ENCODE peak calls at places on chromosome 16, in eight cellular contexts. One of them, this sample, is unnamed.

GRCh38 chr16:89899879-89900481 is 18.7 kb upstream of the MC1R start:
- DNase-seq in right lobe of liver: no peak
- DNase-seq in choroid plexus epithelial cell: no peak
- DNase-seq in SK-N-SH: no peak
- DNase-seq in left lung: no peak
- DNase-seq in cardiac muscle cell: no peak
- DNase-seq in Panc1: no peak
- DNase-seq in breast epithelium: no peak
- DNase-seq in this sample: no peak

GRCh38 chr16:56246051-56246817 is 54.9 kb downstream of the GNAO1 start:
- DNase-seq in choroid plexus epithelial cell: no peak
- DNase-seq in Panc1: peak
- DNase-seq in left lung: no peak
- DNase-seq in right lobe of liver: peak
- DNase-seq in cardiac muscle cell: peak
- DNase-seq in breast epithelium: peak
- DNase-seq in SK-N-SH: peak
- DNase-seq in this sample: peak

GRCh38 chr16:28528463-28528867 is 10.3 kb downstream of the NUPR1 start:
- DNase-seq in Panc1: no peak
- DNase-seq in left lung: no peak
- DNase-seq in SK-N-SH: no peak
- DNase-seq in breast epithelium: no peak
- DNase-seq in cardiac muscle cell: no peak
- DNase-seq in right lobe of liver: peak
- DNase-seq in choroid plexus epithelial cell: no peak
- DNase-seq in this sample: no peak

GRCh38 chr16:4136229-4136813 is 20.1 kb upstream of the ADCY9 start:
- DNase-seq in SK-N-SH: no peak
- DNase-seq in cardiac muscle cell: no peak
- DNase-seq in right lobe of liver: no peak
- DNase-seq in choroid plexus epithelial cell: no peak
- DNase-seq in breast epithelium: peak
- DNase-seq in left lung: peak
- DNase-seq in Panc1: no peak
- DNase-seq in this sample: no peak

GRCh38 chr16:23594186-23594585 is 1.9 kb downstream of the NDUFAB1 start:
- DNase-seq in breast epithelium: no peak
- DNase-seq in right lobe of liver: no peak
- DNase-seq in Panc1: no peak
- DNase-seq in cardiac muscle cell: peak
- DNase-seq in left lung: no peak
- DNase-seq in choroid plexus epithelial cell: no peak
- DNase-seq in SK-N-SH: no peak
- DNase-seq in this sample: no peak

GRCh38 chr16:10189861-10190390 is 7.7 kb upstream of the GRIN2A start:
- DNase-seq in breast epithelium: no peak
- DNase-seq in choroid plexus epithelial cell: no peak
- DNase-seq in Panc1: no peak
- DNase-seq in SK-N-SH: no peak
- DNase-seq in cardiac muscle cell: no peak
- DNase-seq in right lobe of liver: no peak
- DNase-seq in left lung: no peak
- DNase-seq in this sample: no peak

GRCh38 chr16:24191876-24192402 is 64.2 kb upstream of the CACNG3 start:
- DNase-seq in breast epithelium: no peak
- DNase-seq in right lobe of liver: no peak
- DNase-seq in choroid plexus epithelial cell: no peak
- DNase-seq in left lung: no peak
- DNase-seq in SK-N-SH: no peak
- DNase-seq in cardiac muscle cell: no peak
- DNase-seq in Panc1: no peak
- DNase-seq in this sample: no peak

GRCh38 chr16:57949595-57950238 is 21.2 kb downstream of the CNGB1 start:
- DNase-seq in SK-N-SH: no peak
- DNase-seq in cardiac muscle cell: no peak
- DNase-seq in Panc1: no peak
- DNase-seq in right lobe of liver: no peak
- DNase-seq in left lung: no peak
- DNase-seq in breast epithelium: no peak
- DNase-seq in choroid plexus epithelial cell: peak
- DNase-seq in this sample: no peak

GRCh38 chr16:31695667-31696066 is 168.0 kb downstream of the AHSP start:
- DNase-seq in right lobe of liver: no peak
- DNase-seq in cardiac muscle cell: no peak
- DNase-seq in choroid plexus epithelial cell: no peak
- DNase-seq in breast epithelium: no peak
- DNase-seq in Panc1: no peak
- DNase-seq in SK-N-SH: no peak
- DNase-seq in left lung: no peak
- DNase-seq in this sample: no peak

GRCh38 chr16:58027341-58028167 is 2.0 kb downstream of the MMP15 start:
- DNase-seq in breast epithelium: no peak
- DNase-seq in choroid plexus epithelial cell: peak
- DNase-seq in SK-N-SH: peak
- DNase-seq in Panc1: no peak
- DNase-seq in right lobe of liver: peak
- DNase-seq in left lung: peak
- DNase-seq in cardiac muscle cell: peak
- DNase-seq in this sample: peak

GRCh38 chr16:397135-397661 is at the start of gene NME4:
- DNase-seq in breast epithelium: no peak
- DNase-seq in SK-N-SH: peak
- DNase-seq in Panc1: no peak
- DNase-seq in cardiac muscle cell: peak
- DNase-seq in right lobe of liver: no peak
- DNase-seq in choroid plexus epithelial cell: peak
- DNase-seq in left lung: no peak
- DNase-seq in this sample: peak

GRCh38 chr16:13864689-13865088 is 55.3 kb upstream of the ERCC4 start:
- DNase-seq in right lobe of liver: no peak
- DNase-seq in Panc1: no peak
- DNase-seq in choroid plexus epithelial cell: no peak
- DNase-seq in left lung: no peak
- DNase-seq in SK-N-SH: no peak
- DNase-seq in cardiac muscle cell: no peak
- DNase-seq in breast epithelium: no peak
- DNase-seq in this sample: no peak

GRCh38 chr16:13262270-13263090 is 361.1 kb downstream of the SHISA9 start:
- DNase-seq in left lung: no peak
- DNase-seq in cardiac muscle cell: no peak
- DNase-seq in Panc1: no peak
- DNase-seq in choroid plexus epithelial cell: no peak
- DNase-seq in breast epithelium: no peak
- DNase-seq in SK-N-SH: no peak
- DNase-seq in right lobe of liver: no peak
- DNase-seq in this sample: no peak

GRCh38 chr16:54938351-54939346 is 8.0 kb downstream of the IRX5 start:
- DNase-seq in breast epithelium: no peak
- DNase-seq in cardiac muscle cell: no peak
- DNase-seq in right lobe of liver: no peak
- DNase-seq in Panc1: no peak
- DNase-seq in choroid plexus epithelial cell: peak
- DNase-seq in SK-N-SH: no peak
- DNase-seq in left lung: no peak
- DNase-seq in this sample: peak

GRCh38 chr16:20620003-20620402 is 43.8 kb upstream of the ACSM2B start:
- DNase-seq in cardiac muscle cell: no peak
- DNase-seq in choroid plexus epithelial cell: no peak
- DNase-seq in right lobe of liver: no peak
- DNase-seq in left lung: no peak
- DNase-seq in Panc1: no peak
- DNase-seq in breast epithelium: no peak
- DNase-seq in SK-N-SH: no peak
- DNase-seq in this sample: no peak

GRCh38 chr16:20879175-20880053 is 20.7 kb downstream of the DCUN1D3 start:
- DNase-seq in breast epithelium: no peak
- DNase-seq in choroid plexus epithelial cell: peak
- DNase-seq in cardiac muscle cell: no peak
- DNase-seq in SK-N-SH: no peak
- DNase-seq in left lung: no peak
- DNase-seq in right lobe of liver: no peak
- DNase-seq in Panc1: no peak
- DNase-seq in this sample: no peak

GRCh38 chr16:14211856-14212543 is 140.9 kb downstream of the MRTFB start:
- DNase-seq in Panc1: no peak
- DNase-seq in cardiac muscle cell: no peak
- DNase-seq in breast epithelium: no peak
- DNase-seq in choroid plexus epithelial cell: no peak
- DNase-seq in right lobe of liver: no peak
- DNase-seq in left lung: no peak
- DNase-seq in SK-N-SH: no peak
- DNase-seq in this sample: no peak

GRCh38 chr16:13307255-13307654 is 405.9 kb downstream of the SHISA9 start:
- DNase-seq in left lung: no peak
- DNase-seq in choroid plexus epithelial cell: peak
- DNase-seq in Panc1: no peak
- DNase-seq in breast epithelium: no peak
- DNase-seq in cardiac muscle cell: no peak
- DNase-seq in SK-N-SH: no peak
- DNase-seq in right lobe of liver: no peak
- DNase-seq in this sample: no peak

GRCh38 chr16:11679250-11679649 is 11.0 kb downstream of the SNN start:
- DNase-seq in breast epithelium: no peak
- DNase-seq in cardiac muscle cell: no peak
- DNase-seq in Panc1: no peak
- DNase-seq in left lung: no peak
- DNase-seq in right lobe of liver: no peak
- DNase-seq in choroid plexus epithelial cell: no peak
- DNase-seq in SK-N-SH: no peak
- DNase-seq in this sample: no peak

GRCh38 chr16:57266531-57267268 is 17.8 kb downstream of the PLLP start:
- DNase-seq in breast epithelium: peak
- DNase-seq in SK-N-SH: peak
- DNase-seq in cardiac muscle cell: no peak
- DNase-seq in right lobe of liver: no peak
- DNase-seq in left lung: no peak
- DNase-seq in Panc1: no peak
- DNase-seq in choroid plexus epithelial cell: no peak
- DNase-seq in this sample: no peak

GRCh38 chr16:23160574-23160973 is 11.3 kb upstream of the USP31 start:
- DNase-seq in choroid plexus epithelial cell: no peak
- DNase-seq in cardiac muscle cell: no peak
- DNase-seq in right lobe of liver: no peak
- DNase-seq in SK-N-SH: no peak
- DNase-seq in Panc1: no peak
- DNase-seq in breast epithelium: no peak
- DNase-seq in left lung: no peak
- DNase-seq in this sample: no peak

GRCh38 chr16:73020409-73020884 is 27.5 kb downstream of the ZFHX3 start:
- DNase-seq in left lung: no peak
- DNase-seq in cardiac muscle cell: no peak
- DNase-seq in Panc1: peak
- DNase-seq in right lobe of liver: peak
- DNase-seq in choroid plexus epithelial cell: peak
- DNase-seq in breast epithelium: no peak
- DNase-seq in SK-N-SH: no peak
- DNase-seq in this sample: no peak

GRCh38 chr16:10121496-10121895 is 60.7 kb downstream of the GRIN2A start:
- DNase-seq in breast epithelium: no peak
- DNase-seq in choroid plexus epithelial cell: peak
- DNase-seq in Panc1: no peak
- DNase-seq in left lung: no peak
- DNase-seq in right lobe of liver: no peak
- DNase-seq in cardiac muscle cell: no peak
- DNase-seq in SK-N-SH: no peak
- DNase-seq in this sample: no peak

DNA sequence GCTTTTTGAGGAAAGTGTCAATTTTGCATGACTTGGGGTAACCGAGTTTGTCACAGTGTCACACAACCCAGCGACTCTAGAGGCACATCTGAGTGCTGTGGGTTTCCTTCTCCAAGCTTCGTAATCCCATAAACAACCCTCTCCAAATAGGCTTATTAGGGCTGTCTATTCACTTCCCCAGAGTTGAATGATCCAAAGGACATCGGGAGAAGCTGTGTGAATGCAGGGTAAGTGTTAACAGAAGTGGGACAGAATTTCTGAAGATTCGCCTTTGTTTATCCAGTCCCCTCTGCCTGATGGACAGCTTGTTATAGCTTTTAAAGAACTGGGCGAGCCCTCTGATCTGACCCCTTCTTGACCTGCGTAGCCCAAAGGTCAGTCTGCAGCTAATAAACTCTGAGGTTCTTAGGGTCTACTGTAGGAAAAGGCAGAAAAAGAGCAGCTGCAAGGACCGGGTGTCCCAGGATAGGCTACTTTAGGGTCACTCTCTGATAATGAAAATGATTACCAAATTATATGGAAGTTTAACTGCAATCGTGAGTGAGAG is 233.2 kb downstream of the FTO start:
- DNase-seq in cardiac muscle cell: no peak
- DNase-seq in breast epithelium: no peak
- DNase-seq in Panc1: no peak
- DNase-seq in left lung: no peak
- DNase-seq in choroid plexus epithelial cell: no peak
- DNase-seq in SK-N-SH: no peak
- DNase-seq in right lobe of liver: no peak
- DNase-seq in this sample: peak
- H3K4me3 ChIP-seq in cardiac muscle cell: no peak
- H3K4me3 ChIP-seq in breast epithelium: no peak
- H3K4me3 ChIP-seq in Panc1: no peak
- H3K4me3 ChIP-seq in left lung: no peak
- H3K4me3 ChIP-seq in choroid plexus epithelial cell: no peak
- H3K4me3 ChIP-seq in SK-N-SH: no peak
- H3K4me3 ChIP-seq in right lobe of liver: no peak
- H3K4me3 ChIP-seq in this sample: no peak

GRCh38 chr16:78396046-78396445 is 296.6 kb downstream of the WWOX start:
- DNase-seq in choroid plexus epithelial cell: no peak
- DNase-seq in left lung: no peak
- DNase-seq in right lobe of liver: no peak
- DNase-seq in breast epithelium: no peak
- DNase-seq in SK-N-SH: peak
- DNase-seq in Panc1: no peak
- DNase-seq in cardiac muscle cell: peak
- DNase-seq in this sample: peak
- TF ChIP-seq CTCF in choroid plexus epithelial cell: no peak
- TF ChIP-seq CTCF in left lung: peak
- TF ChIP-seq CTCF in right lobe of liver: peak
- TF ChIP-seq CTCF in breast epithelium: no peak
- TF ChIP-seq CTCF in SK-N-SH: peak
- TF ChIP-seq CTCF in Panc1: peak
- TF ChIP-seq CTCF in cardiac muscle cell: no peak
- TF ChIP-seq CTCF in this sample: peak

DNA sequence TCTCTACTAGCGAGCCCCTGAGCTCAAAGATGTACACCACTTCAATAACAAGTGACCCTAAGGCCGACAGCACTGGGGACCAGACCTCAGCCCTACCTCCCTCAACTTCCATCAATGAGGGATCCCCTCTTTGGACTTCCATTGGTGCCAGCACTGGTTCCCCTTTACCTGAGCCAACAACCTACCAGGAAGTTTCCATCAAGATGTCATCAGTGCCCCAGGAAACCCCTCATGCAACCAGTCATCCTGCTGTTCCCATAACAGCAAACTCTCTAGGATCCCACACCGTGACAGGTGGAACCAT is 734 bp downstream of the SPN start:
- DNase-seq in breast epithelium: no peak
- DNase-seq in Panc1: no peak
- DNase-seq in SK-N-SH: no peak
- DNase-seq in right lobe of liver: no peak
- DNase-seq in choroid plexus epithelial cell: no peak
- DNase-seq in left lung: no peak
- DNase-seq in cardiac muscle cell: no peak
- DNase-seq in this sample: no peak
- H3K4me3 ChIP-seq in breast epithelium: peak
- H3K4me3 ChIP-seq in Panc1: no peak
- H3K4me3 ChIP-seq in SK-N-SH: no peak
- H3K4me3 ChIP-seq in right lobe of liver: peak
- H3K4me3 ChIP-seq in choroid plexus epithelial cell: no peak
- H3K4me3 ChIP-seq in left lung: no peak
- H3K4me3 ChIP-seq in cardiac muscle cell: no peak
- H3K4me3 ChIP-seq in this sample: no peak

GRCh38 chr16:80974649-80975376 is 31.9 kb downstream of the CMC2 start:
- DNase-seq in left lung: no peak
- DNase-seq in breast epithelium: no peak
- DNase-seq in cardiac muscle cell: peak
- DNase-seq in choroid plexus epithelial cell: peak
- DNase-seq in SK-N-SH: no peak
- DNase-seq in right lobe of liver: no peak
- DNase-seq in Panc1: no peak
- DNase-seq in this sample: peak
- TF ChIP-seq CTCF in left lung: peak
- TF ChIP-seq CTCF in breast epithelium: no peak
- TF ChIP-seq CTCF in cardiac muscle cell: peak
- TF ChIP-seq CTCF in choroid plexus epithelial cell: peak
- TF ChIP-seq CTCF in SK-N-SH: peak
- TF ChIP-seq CTCF in right lobe of liver: peak
- TF ChIP-seq CTCF in Panc1: peak
- TF ChIP-seq CTCF in this sample: peak

This sample was measured in neural progenitor cell.